ENCODE peak calls at places on chromosomes 12 and 14, in five cellular contexts. W is activated naive CD8-positive, alpha-beta T cell treated with anti-CD3 and anti-CD28 coated beads, Interleukin-2, amount 50 U/mL, for 24 hours; V is brain pericyte; P is left ventricle myocardium inferior; U is ureter. B is an unnamed sample.

GRCh38 chr12:40622246-40622838 is 69.9 kb upstream of the CNTN1 start:
- DNase-seq in U (no peak), P (no peak), W (peak), V (no peak), B (no peak)

GRCh38 chr12:30599631-30600030 is 96.0 kb downstream of the IPO8 start:
- DNase-seq in P (no peak), U (no peak), W (no peak), V (no peak), B (no peak)

GRCh38 chr12:109736552-109737108 is 23.0 kb downstream of the FAM222A start:
- DNase-seq in W (peak), P (peak), V (no peak), U (no peak), B (no peak)

GRCh38 chr14:36690301-36691020 is 28.8 kb downstream of the PAX9 start:
- DNase-seq in U (no peak), P (no peak), W (no peak), V (no peak), B (no peak)

GRCh38 chr12:101866615-101867373 is 10.6 kb upstream of the DRAM1 start:
- DNase-seq in V (no peak), P (no peak), U (no peak), W (no peak), B (no peak)

GRCh38 chr12:40107803-40108620 is 2.1 kb upstream of the SLC2A13 start:
- DNase-seq in W (peak), U (no peak), P (no peak), V (no peak), B (no peak)

GRCh38 chr12:58959639-58960300 is 39.5 kb upstream of the LRIG3 start:
- DNase-seq in U (no peak), V (no peak), P (no peak), W (no peak), B (no peak)

GRCh38 chr14:89702151-89702936 is 252.2 kb downstream of the EFCAB11 start:
- DNase-seq in P (peak), U (no peak), V (peak), W (no peak), B (no peak)

GRCh38 chr14:99667045-99667444 is 17.1 kb upstream of the CYP46A1 start:
- DNase-seq in U (no peak), P (no peak), V (no peak), W (no peak), B (no peak)

GRCh38 chr14:75453817-75454434 is 26.1 kb downstream of the JDP2 start:
- DNase-seq in U (no peak), V (no peak), W (peak), P (no peak), B (no peak)

GRCh38 chr12:112978163-112979081 is at the start of gene OAS2:
- DNase-seq in V (no peak), W (peak), U (peak), P (peak), B (peak)

GRCh38 chr12:112616469-112617190 is 174.9 kb upstream of the RPH3A start:
- DNase-seq in P (no peak), V (no peak), W (no peak), U (no peak), B (no peak)

GRCh38 chr12:91574391-91574790 is 391.8 kb upstream of the DCN start:
- DNase-seq in W (no peak), P (no peak), V (no peak), U (no peak), B (no peak)

GRCh38 chr12:41509655-41510054 is 321.5 kb downstream of the PDZRN4 start:
- DNase-seq in W (no peak), P (no peak), U (no peak), V (no peak), B (no peak)

GRCh38 chr12:67042697-67043131 is 226.4 kb upstream of the CAND1 start:
- DNase-seq in W (no peak), P (no peak), U (no peak), V (no peak), B (no peak)

GRCh38 chr12:104137175-104137901 is 672 bp downstream of the NFYB start:
- DNase-seq in W (peak), U (peak), P (peak), V (no peak), B (peak)

GRCh38 chr14:61491224-61491623 is 169.8 kb downstream of the PRKCH start:
- DNase-seq in U (no peak), V (no peak), W (no peak), P (no peak), B (no peak)

GRCh38 chr12:52947738-52948423 is 1.0 kb upstream of the KRT18 start:
- DNase-seq in U (no peak), V (no peak), P (no peak), W (no peak), B (no peak)

GRCh38 chr12:92530706-92531105 is 172.1 kb upstream of the PLEKHG7 start:
- DNase-seq in U (no peak), P (no peak), W (no peak), V (no peak), B (no peak)

GRCh38 chr12:12510141-12510540 is 52.5 kb downstream of the DUSP16 start:
- DNase-seq in P (no peak), V (no peak), W (no peak), U (no peak), B (no peak)

B was measured in activated T-helper 2 cell treated with anti-CD3 and anti-CD28 coated beads, Interferon-gamma antibody, Interleukin-2, Interleukin-4, amounts not matched to agents 10 μg/mL and 5 μg/mL and 100 μg/mL, durations not matched to agents 14 hours and 24 hours and 36 hours.